ENCODE peak calls at places on chromosomes 6 and 20, in four cellular contexts. Z is MV-4-11, R is RPMI8226, J is PC-9. D is an unnamed sample.

GRCh38 chr6:113018351-113019151 is 671.4 kb downstream of the RFPL4B start:
- DNase-seq in Z (no peak), R (no peak), J (no peak), D (peak)

GRCh38 chr20:37308098-37309050 is 18.9 kb downstream of the MANBAL start:
- DNase-seq in Z (no peak), R (no peak), J (no peak), D (no peak)

GRCh38 chr20:31721408-31722332 is 998 bp downstream of the BCL2L1 start:
- DNase-seq in Z (no peak), R (peak), J (no peak), D (no peak)

GRCh38 chr6:42505377-42505702 is 53.6 kb upstream of the TRERF1 start:
- DNase-seq in Z (peak), R (no peak), J (peak), D (peak)

GRCh38 chr6:52595000-52595795 is 18.3 kb upstream of the TRAM2 start:
- DNase-seq in Z (peak), R (peak), J (no peak), D (peak)

GRCh38 chr6:42960243-42961019 is at the start of gene GNMT:
- DNase-seq in Z (no peak), R (peak), J (peak), D (no peak)

GRCh38 chr6:53065266-53066058 is at the start of gene FBXO9:
- DNase-seq in Z (peak), R (peak), J (no peak), D (no peak)

GRCh38 chr6:168675375-168675774 is 234.4 kb downstream of the SMOC2 start:
- DNase-seq in Z (no peak), R (no peak), J (no peak), D (no peak)

GRCh38 chr20:44200371-44200770 is 10.2 kb downstream of the OSER1 start:
- DNase-seq in Z (no peak), R (no peak), J (no peak), D (no peak)

GRCh38 chr20:23298926-23299672 is 51.5 kb upstream of the NXT1 start:
- DNase-seq in Z (no peak), R (no peak), J (no peak), D (peak)

GRCh38 chr6:145148392-145149175 is 586.7 kb downstream of the EPM2A start:
- DNase-seq in Z (peak), R (peak), J (peak), D (peak)

D was measured in fibroblast of mammary gland.